ENCODE peak calls at places on chromosomes 4 and X, in four cellular contexts. U is HCT116, L is SK-N-MC, Q is GM23338. T is an unnamed sample.

GRCh38 chr4:104728380-104729122 is 233.9 kb upstream of the CXXC4 start:
- DNase-seq in L (no peak), U (peak), Q (no peak), T (no peak)

GRCh38 chr4:71768123-71768522 is 15.8 kb downstream of the GC start:
- DNase-seq in L (no peak), Q (no peak), U (no peak), T (no peak)

GRCh38 chr4:3297066-3297859 is 4.4 kb downstream of the RGS12 start:
- DNase-seq in Q (no peak), U (no peak), L (no peak), T (no peak)

GRCh38 chr4:26938516-26938915 is 77.9 kb downstream of the STIM2 start:
- DNase-seq in Q (no peak), U (no peak), L (no peak), T (no peak)

GRCh38 chr4:154977228-154977627 is 196.2 kb downstream of the RBM46 start:
- DNase-seq in U (no peak), Q (no peak), L (no peak), T (no peak)

GRCh38 chr4:153759407-153760226 is at the start of gene RNF175:
- DNase-seq in U (no peak), Q (peak), L (no peak), T (peak)

GRCh38 chr4:67725132-67725531 is 24.2 kb upstream of the UBA6 start:
- DNase-seq in L (no peak), Q (no peak), U (no peak), T (no peak)

GRCh38 chr4:7867701-7868429 is 71.8 kb downstream of the AFAP1 start:
- DNase-seq in Q (no peak), L (no peak), U (no peak), T (no peak)

GRCh38 chrX:13898084-13898483 is 81.2 kb upstream of the GPM6B start:
- DNase-seq in L (no peak), U (no peak), Q (peak), T (no peak)

GRCh38 chr4:173990126-173990878 is 293.2 kb downstream of the FBXO8 start:
- DNase-seq in U (peak), L (no peak), Q (peak), T (peak)

GRCh38 chr4:128660361-128660964 is 149.0 kb upstream of the JADE1 start:
- DNase-seq in U (no peak), L (no peak), Q (no peak), T (no peak)

GRCh38 chr4:104967034-104967401 is 179.7 kb upstream of the TET2 start:
- DNase-seq in L (no peak), U (no peak), Q (no peak), T (no peak)

GRCh38 chrX:151386838-151387459 is 10.1 kb upstream of the VMA21 start:
- DNase-seq in L (no peak), U (no peak), Q (no peak), T (no peak)

GRCh38 chr4:169219440-169219839 is 51.3 kb downstream of the SH3RF1 start:
- DNase-seq in U (no peak), L (no peak), Q (no peak), T (no peak)

GRCh38 chr4:153486281-153487151 is 20.4 kb downstream of the TMEM131L start:
- DNase-seq in Q (peak), U (peak), L (no peak), T (no peak)

GRCh38 chr4:168882650-168883233 is 127.3 kb downstream of the CBR4 start:
- DNase-seq in Q (no peak), U (no peak), L (no peak), T (no peak)

GRCh38 chrX:136574548-136574947 is 42.5 kb downstream of the VGLL1 start:
- DNase-seq in U (no peak), Q (no peak), L (no peak), T (no peak)

GRCh38 chr4:17613761-17614415 is 553 bp upstream of the MED28 start:
- DNase-seq in Q (peak), U (no peak), L (no peak), T (no peak)

GRCh38 chr4:24809376-24809775 is 14.0 kb downstream of the SOD3 start:
- DNase-seq in L (no peak), U (no peak), Q (peak), T (peak)

GRCh38 chr4:150581611-150582010 is 340 bp upstream of the MAB21L2 start:
- DNase-seq in L (no peak), U (no peak), Q (peak), T (no peak)
- TF ChIP-seq POLR2AphosphoS5 in L (no peak), U (no peak), Q (no peak), T (no peak)

DNA sequence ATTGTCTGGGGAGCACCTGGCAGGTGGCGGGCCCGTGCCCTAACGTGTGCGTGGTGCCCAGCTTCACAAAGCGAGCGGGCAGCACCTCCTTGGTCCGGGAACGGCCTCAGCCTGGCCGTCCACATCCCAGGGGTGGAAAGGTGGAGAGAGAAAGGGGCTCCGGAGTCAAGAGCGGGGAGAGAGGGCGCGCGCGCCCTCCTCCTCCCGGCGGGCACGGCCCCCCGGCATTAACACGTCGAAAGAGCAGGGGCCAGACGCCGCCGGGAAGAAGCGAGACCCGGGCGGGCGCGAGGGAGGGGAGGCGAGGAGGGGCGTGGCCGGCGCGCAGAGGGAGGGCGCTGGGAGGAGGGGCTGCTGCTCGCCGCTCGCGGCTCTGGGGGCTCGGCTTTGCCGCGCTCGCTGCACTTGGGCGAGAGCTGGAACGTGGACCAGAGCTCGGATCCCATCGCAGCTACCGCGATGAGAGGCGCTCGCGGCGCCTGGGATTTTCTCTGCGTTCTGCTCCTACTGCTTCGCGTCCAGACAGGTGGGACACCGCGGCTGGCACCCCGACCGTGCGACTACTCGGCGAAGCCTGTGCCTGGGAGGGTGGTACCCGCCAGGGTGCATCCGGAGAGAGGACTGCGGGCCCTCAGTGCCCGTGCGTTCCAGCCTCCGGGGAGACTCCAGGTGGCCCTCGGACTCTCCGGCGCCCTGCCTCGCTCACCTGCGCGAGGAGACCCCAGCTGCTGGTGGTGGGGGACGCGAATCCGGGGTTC is at the start of gene KIT:
- DNase-seq in Q (peak), L (no peak), U (no peak), T (peak)
- TF ChIP-seq EZH2 in Q (no peak), L (no peak), U (no peak), T (no peak)

DNA sequence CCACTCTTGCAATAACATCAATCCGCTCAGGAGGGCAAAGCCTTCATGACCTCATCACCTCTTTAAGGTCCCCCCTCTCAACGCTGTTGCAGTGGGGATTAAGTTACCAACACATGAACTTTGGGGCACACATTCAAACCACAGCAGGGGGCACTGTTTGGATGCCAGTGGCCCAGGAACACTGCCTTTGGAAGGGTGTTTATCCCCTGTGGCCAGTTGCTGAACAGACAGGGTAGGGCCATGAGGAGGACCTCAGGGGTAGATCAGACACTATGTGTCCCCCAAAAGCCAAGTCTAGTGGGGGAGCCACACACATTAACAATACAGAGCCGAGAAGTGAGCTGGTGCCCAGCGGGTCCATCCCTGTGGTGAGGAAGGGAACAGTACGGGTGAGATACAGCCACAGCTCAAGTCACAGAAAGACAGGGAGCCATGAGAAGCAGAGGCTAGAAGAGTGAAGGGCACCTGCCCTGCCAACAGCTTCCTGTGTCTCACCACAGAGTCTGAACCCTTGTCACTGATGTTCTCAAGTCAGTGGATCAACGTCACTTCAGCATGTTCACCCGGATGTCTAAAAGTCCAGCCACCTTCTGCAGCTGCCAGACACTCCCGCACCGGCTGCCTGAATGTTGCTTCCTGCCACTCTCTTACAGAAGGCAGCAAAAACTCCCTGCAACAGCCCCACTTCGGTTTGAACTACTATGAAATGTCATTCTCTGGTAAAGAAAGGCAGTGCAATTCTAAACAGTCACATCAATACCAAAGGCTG is 19.9 kb upstream of the MXD4 start:
- DNase-seq in L (no peak), U (no peak), Q (no peak), T (no peak)
- TF ChIP-seq POLR2AphosphoS5 in L (no peak), U (no peak), Q (no peak), T (no peak)

GRCh38 chrX:20663287-20663686 is 396.6 kb upstream of the RPS6KA3 start:
- DNase-seq in L (no peak), Q (no peak), U (no peak), T (no peak)

GRCh38 chrX:20668550-20668949 is 401.8 kb upstream of the RPS6KA3 start:
- DNase-seq in U (no peak), L (no peak), Q (no peak), T (no peak)

GRCh38 chrX:20665441-20665840 is 398.7 kb upstream of the RPS6KA3 start:
- DNase-seq in U (no peak), L (no peak), Q (no peak), T (no peak)

GRCh38 chrX:20664774-20665173 is 398.1 kb upstream of the RPS6KA3 start:
- DNase-seq in U (no peak), L (no peak), Q (peak), T (no peak)

DNA sequence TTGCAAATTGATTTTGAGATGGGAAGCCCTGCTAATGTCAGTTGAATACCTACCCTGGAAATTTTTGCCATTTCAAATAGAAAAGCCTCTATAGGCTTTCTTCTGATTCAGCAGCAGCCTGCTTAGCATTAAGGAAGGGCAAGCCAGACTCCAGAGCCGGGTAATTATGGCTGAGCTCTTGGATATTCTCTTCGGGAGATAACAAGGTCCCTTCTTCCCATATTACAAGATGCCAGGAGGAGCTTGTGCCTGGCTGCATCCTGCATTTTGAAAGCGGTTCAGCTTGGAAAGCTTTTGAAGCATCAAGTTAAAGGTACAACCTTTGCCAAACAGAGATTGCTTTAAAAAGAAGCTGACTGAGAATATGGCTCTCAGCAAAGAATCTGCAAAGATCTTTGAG is 399.6 kb upstream of the RPS6KA3 start:
- DNase-seq in Q (no peak), L (no peak), U (no peak), T (no peak)
- TF ChIP-seq EZH2 in Q (no peak), L (no peak), U (no peak), T (no peak)

GRCh38 chrX:154368630-154369452 is 5.6 kb downstream of the FLNA start:
- DNase-seq in Q (peak), L (no peak), U (peak), T (no peak)

GRCh38 chrX:154370882-154371770 is 3.3 kb downstream of the FLNA start:
- DNase-seq in Q (peak), L (peak), U (peak), T (peak)

GRCh38 chrX:154370300-154370881 is 4.0 kb downstream of the FLNA start:
- DNase-seq in L (no peak), U (no peak), Q (no peak), T (no peak)

GRCh38 chrX:154367474-154368308 is 6.7 kb downstream of the FLNA start:
- DNase-seq in L (no peak), Q (no peak), U (no peak), T (no peak)

GRCh38 chrX:154369453-154370299 is 4.8 kb downstream of the FLNA start:
- DNase-seq in U (peak), Q (peak), L (peak), T (no peak)
- TF ChIP-seq POLR2AphosphoS5 in U (peak), Q (peak), L (peak), T (peak)

DNA sequence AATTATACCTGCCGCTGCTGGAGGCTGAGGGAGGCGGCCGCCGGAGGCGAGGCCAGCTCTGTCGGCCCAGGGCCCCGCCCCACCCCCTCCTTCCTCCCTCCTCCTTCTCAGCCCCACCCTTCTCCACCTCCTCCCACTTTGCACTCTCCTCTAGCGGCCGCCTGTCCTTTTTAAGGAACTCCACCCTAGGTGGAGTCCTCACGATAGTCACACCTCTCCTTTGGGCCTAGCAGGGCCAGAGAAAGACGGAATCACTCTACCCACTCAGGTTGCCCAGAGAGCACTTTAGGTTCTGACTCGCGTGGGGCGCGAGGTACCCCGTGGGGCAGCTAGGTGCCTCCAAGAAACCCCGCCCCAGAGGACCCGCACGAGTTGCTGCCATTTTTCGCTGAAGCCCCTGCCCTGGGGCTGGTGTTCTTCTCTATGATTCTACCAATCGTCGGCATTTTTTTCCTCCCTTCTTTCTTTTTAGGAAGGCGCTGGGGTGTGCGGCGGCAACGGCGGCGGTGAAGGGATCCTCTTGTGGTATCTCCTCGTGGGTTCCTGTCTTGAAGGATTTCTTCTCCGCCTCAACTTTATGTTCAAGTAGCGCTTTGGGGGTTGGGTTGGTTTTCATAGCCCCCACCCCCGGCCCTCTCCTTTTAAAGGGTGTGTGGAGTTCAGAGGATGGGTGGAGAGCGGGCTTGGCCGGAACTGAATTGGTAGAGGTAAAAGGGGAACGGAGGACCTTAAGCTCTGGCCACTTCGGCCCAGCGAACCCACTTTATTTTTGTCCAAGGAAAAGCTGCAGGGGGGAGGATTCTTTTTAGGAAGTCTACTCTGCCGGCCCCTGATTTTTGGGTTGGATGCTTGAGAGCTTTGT is at the start of gene KLF8:
- DNase-seq in L (no peak), U (peak), Q (peak), T (peak)
- TF ChIP-seq EZH2 in L (no peak), U (no peak), Q (no peak), T (no peak)

GRCh38 chr4:152073738-152074137 is 312.9 kb upstream of the GATB start:
- DNase-seq in L (no peak), U (no peak), Q (no peak), T (no peak)
- TF ChIP-seq POLR2AphosphoS5 in L (no peak), U (no peak), Q (no peak), T (no peak)